ENCODE peak calls at places on chromosome 4, in five cellular contexts. P, D, H, X and L are unnamed samples.

GRCh38 chr4:845233-845835 is 19.4 kb upstream of the CPLX1 start:
- DNase-seq in P (no peak), D (no peak), H (no peak), X (no peak), L (no peak)

GRCh38 chr4:7238300-7238960 is 46.1 kb downstream of the SORCS2 start:
- DNase-seq in P (no peak), D (no peak), H (no peak), X (no peak), L (no peak)

GRCh38 chr4:67286724-67287123 is 258.6 kb downstream of the CENPC start:
- DNase-seq in P (no peak), D (no peak), H (no peak), X (no peak), L (no peak)

GRCh38 chr4:183823394-183823793 is 81.7 kb upstream of the STOX2 start:
- DNase-seq in P (peak; percentile 23), D (no peak), H (no peak), X (no peak), L (peak; percentile 46)

GRCh38 chr4:88985088-88985779 is 71.8 kb downstream of the FAM13A start:
- DNase-seq in P (no peak), D (no peak), H (no peak), X (no peak), L (peak; percentile 10)

GRCh38 chr4:156672924-156673323 is 298.7 kb downstream of the PDGFC start:
- DNase-seq in P (no peak), D (no peak), H (no peak), X (no peak), L (peak; percentile 27)

GRCh38 chr4:1009647-1010521 is 1.5 kb upstream of the FGFRL1 start:
- DNase-seq in P (peak; percentile 61), D (peak; percentile 75), H (peak; percentile 70), X (peak; percentile 25), L (peak; percentile 17)

GRCh38 chr4:123746981-123747380 is 350.4 kb downstream of the SPRY1 start:
- DNase-seq in P (no peak), D (no peak), H (no peak), X (no peak), L (no peak)

GRCh38 chr4:7107166-7107905 is 39.5 kb upstream of the GRPEL1 start:
- DNase-seq in P (no peak), D (peak; percentile 25), H (no peak), X (no peak), L (no peak)